ENCODE peak calls at places on chromosomes 13 and 19, in six cellular contexts. One of them, this sample, is unnamed.

GRCh38 chr19:35045667-35046300 is 4.3 kb downstream of the HPN start:
- DNase-seq in GM06990: no peak
- DNase-seq in mesenchymal stem cell: peak; percentile 41
- DNase-seq in cardiac muscle cell: peak; percentile 42
- DNase-seq in upper lobe of left lung: no peak
- DNase-seq in aorta: no peak
- DNase-seq in this sample: peak; percentile 37

GRCh38 chr13:83515267-83515666 is 367.0 kb downstream of the SLITRK1 start:
- DNase-seq in cardiac muscle cell: peak; percentile 54
- DNase-seq in aorta: no peak
- DNase-seq in GM06990: no peak
- DNase-seq in mesenchymal stem cell: no peak
- DNase-seq in upper lobe of left lung: no peak
- DNase-seq in this sample: no peak

GRCh38 chr19:804419-805160 is 7.3 kb downstream of the PTBP1 start:
- DNase-seq in mesenchymal stem cell: no peak
- DNase-seq in aorta: no peak
- DNase-seq in cardiac muscle cell: no peak
- DNase-seq in GM06990: no peak
- DNase-seq in upper lobe of left lung: peak; percentile 81
- DNase-seq in this sample: no peak

GRCh38 chr19:17243340-17243853 is 2.3 kb downstream of the NR2F6 start:
- DNase-seq in aorta: no peak
- DNase-seq in cardiac muscle cell: no peak
- DNase-seq in upper lobe of left lung: no peak
- DNase-seq in mesenchymal stem cell: no peak
- DNase-seq in GM06990: no peak
- DNase-seq in this sample: no peak

GRCh38 chr19:47331931-47332547 is at the start of gene C5AR2:
- DNase-seq in GM06990: no peak
- DNase-seq in aorta: peak; percentile 84
- DNase-seq in mesenchymal stem cell: no peak
- DNase-seq in upper lobe of left lung: no peak
- DNase-seq in cardiac muscle cell: no peak
- DNase-seq in this sample: no peak

GRCh38 chr19:7159105-7159933 is 89.8 kb downstream of the ZNF557 start:
- DNase-seq in mesenchymal stem cell: peak; percentile 76
- DNase-seq in aorta: peak; percentile 83
- DNase-seq in upper lobe of left lung: no peak
- DNase-seq in cardiac muscle cell: peak; percentile 89
- DNase-seq in GM06990: no peak
- DNase-seq in this sample: peak; percentile 31

GRCh38 chr13:97394542-97394941 is 39.4 kb upstream of the RAP2A start:
- DNase-seq in mesenchymal stem cell: no peak
- DNase-seq in upper lobe of left lung: no peak
- DNase-seq in GM06990: no peak
- DNase-seq in cardiac muscle cell: no peak
- DNase-seq in aorta: no peak
- DNase-seq in this sample: no peak

GRCh38 chr19:5338661-5339469 is 1.7 kb downstream of the PTPRS start:
- DNase-seq in mesenchymal stem cell: no peak
- DNase-seq in upper lobe of left lung: no peak
- DNase-seq in GM06990: peak; percentile 43
- DNase-seq in aorta: no peak
- DNase-seq in cardiac muscle cell: no peak
- DNase-seq in this sample: no peak

GRCh38 chr13:103772576-103772975 is 706.4 kb upstream of the SLC10A2 start:
- DNase-seq in upper lobe of left lung: no peak
- DNase-seq in mesenchymal stem cell: no peak
- DNase-seq in cardiac muscle cell: no peak
- DNase-seq in aorta: no peak
- DNase-seq in GM06990: no peak
- DNase-seq in this sample: no peak

GRCh38 chr13:77928909-77929308 is 10.3 kb upstream of the EDNRB start:
- DNase-seq in GM06990: peak; percentile 34
- DNase-seq in aorta: no peak
- DNase-seq in mesenchymal stem cell: no peak
- DNase-seq in cardiac muscle cell: no peak
- DNase-seq in upper lobe of left lung: no peak
- DNase-seq in this sample: no peak

GRCh38 chr13:106471957-106472543 is 63.4 kb downstream of the EFNB2 start:
- DNase-seq in GM06990: peak; percentile 22
- DNase-seq in cardiac muscle cell: peak; percentile 84
- DNase-seq in mesenchymal stem cell: peak; percentile 89
- DNase-seq in aorta: peak; percentile 77
- DNase-seq in upper lobe of left lung: no peak
- DNase-seq in this sample: peak; percentile 14

GRCh38 chr19:4061178-4061682 is 5.5 kb downstream of the ZBTB7A start:
- DNase-seq in upper lobe of left lung: peak; percentile 96
- DNase-seq in GM06990: no peak
- DNase-seq in aorta: peak; percentile 95
- DNase-seq in cardiac muscle cell: peak; percentile 37
- DNase-seq in mesenchymal stem cell: no peak
- DNase-seq in this sample: no peak

GRCh38 chr19:1062387-1063029 is 4.5 kb upstream of the ARHGAP45 start:
- DNase-seq in mesenchymal stem cell: no peak
- DNase-seq in GM06990: no peak
- DNase-seq in cardiac muscle cell: no peak
- DNase-seq in aorta: no peak
- DNase-seq in upper lobe of left lung: no peak
- DNase-seq in this sample: no peak

GRCh38 chr19:38949580-38950367 is 19.0 kb downstream of the MRPS12 start:
- DNase-seq in cardiac muscle cell: peak; percentile 92
- DNase-seq in GM06990: peak; percentile 84
- DNase-seq in mesenchymal stem cell: peak; percentile 77
- DNase-seq in aorta: peak; percentile 95
- DNase-seq in upper lobe of left lung: peak; percentile 95
- DNase-seq in this sample: no peak

GRCh38 chr19:41774515-41774980 is 19.2 kb downstream of the CEACAM6 start:
- DNase-seq in aorta: no peak
- DNase-seq in GM06990: no peak
- DNase-seq in cardiac muscle cell: no peak
- DNase-seq in upper lobe of left lung: no peak
- DNase-seq in mesenchymal stem cell: no peak
- DNase-seq in this sample: no peak

GRCh38 chr13:25468330-25469178 is 96.8 kb downstream of the ATP8A2 start:
- DNase-seq in aorta: no peak
- DNase-seq in upper lobe of left lung: peak; percentile 86
- DNase-seq in mesenchymal stem cell: no peak
- DNase-seq in cardiac muscle cell: peak; percentile 21
- DNase-seq in GM06990: peak; percentile 32
- DNase-seq in this sample: no peak

GRCh38 chr19:17496337-17496997 is 15.0 kb upstream of the PGLS start:
- DNase-seq in cardiac muscle cell: peak; percentile 75
- DNase-seq in aorta: peak; percentile 90
- DNase-seq in mesenchymal stem cell: peak; percentile 66
- DNase-seq in upper lobe of left lung: peak; percentile 86
- DNase-seq in GM06990: peak; percentile 85
- DNase-seq in this sample: no peak

GRCh38 chr13:50584856-50585580 is 258.5 kb downstream of the DLEU7 start:
- DNase-seq in GM06990: no peak
- DNase-seq in cardiac muscle cell: no peak
- DNase-seq in mesenchymal stem cell: peak; percentile 18
- DNase-seq in aorta: no peak
- DNase-seq in upper lobe of left lung: no peak
- DNase-seq in this sample: no peak

DNA sequence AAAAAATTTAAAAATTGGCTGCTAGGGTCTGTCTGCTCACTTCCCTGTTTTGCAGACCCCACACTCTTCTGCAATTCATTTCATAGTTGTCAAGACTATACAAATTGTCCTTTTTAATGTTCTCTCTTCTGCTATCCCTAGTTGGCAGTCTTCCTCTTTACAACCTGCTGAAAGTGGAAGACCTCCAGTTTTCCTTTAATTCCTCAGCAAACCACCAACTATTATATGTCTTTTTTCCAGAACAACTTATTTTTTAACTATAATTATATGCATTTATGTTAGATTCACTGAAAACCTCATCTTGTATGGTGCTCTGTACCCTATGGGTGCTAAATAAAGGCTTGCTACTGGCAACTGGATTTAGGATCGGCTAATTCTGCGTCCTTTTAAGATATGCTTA is 1.1 kb upstream of the PHF11 start:
- DNase-seq in aorta: no peak
- DNase-seq in GM06990: no peak
- DNase-seq in upper lobe of left lung: no peak
- DNase-seq in mesenchymal stem cell: no peak
- DNase-seq in cardiac muscle cell: no peak
- DNase-seq in this sample: no peak
- H3K4me3 ChIP-seq in aorta: peak overlapping the region; percentile 36
- H3K4me3 ChIP-seq in GM06990: peak overlapping the region; percentile 87
- H3K4me3 ChIP-seq in upper lobe of left lung: peak overlapping the region; percentile 52
- H3K4me3 ChIP-seq in mesenchymal stem cell: peak overlapping the region; percentile 84
- H3K4me3 ChIP-seq in cardiac muscle cell: no peak overlapping the region
- H3K4me3 ChIP-seq in this sample: peak overlapping the region; percentile 51

GRCh38 chr13:99969934-99970760 is 1.4 kb downstream of the ZIC5 start:
- DNase-seq in GM06990: no peak
- DNase-seq in cardiac muscle cell: no peak
- DNase-seq in aorta: peak; percentile 87
- DNase-seq in upper lobe of left lung: peak; percentile 84
- DNase-seq in mesenchymal stem cell: no peak
- DNase-seq in this sample: no peak
- H3K4me3 ChIP-seq in GM06990: peak overlapping the region; percentile 37
- H3K4me3 ChIP-seq in cardiac muscle cell: peak overlapping the region; percentile 41
- H3K4me3 ChIP-seq in aorta: peak overlapping the region; percentile 53
- H3K4me3 ChIP-seq in upper lobe of left lung: peak overlapping the region; percentile 26
- H3K4me3 ChIP-seq in mesenchymal stem cell: no peak overlapping the region
- H3K4me3 ChIP-seq in this sample: peak overlapping the region; percentile 12

DNA sequence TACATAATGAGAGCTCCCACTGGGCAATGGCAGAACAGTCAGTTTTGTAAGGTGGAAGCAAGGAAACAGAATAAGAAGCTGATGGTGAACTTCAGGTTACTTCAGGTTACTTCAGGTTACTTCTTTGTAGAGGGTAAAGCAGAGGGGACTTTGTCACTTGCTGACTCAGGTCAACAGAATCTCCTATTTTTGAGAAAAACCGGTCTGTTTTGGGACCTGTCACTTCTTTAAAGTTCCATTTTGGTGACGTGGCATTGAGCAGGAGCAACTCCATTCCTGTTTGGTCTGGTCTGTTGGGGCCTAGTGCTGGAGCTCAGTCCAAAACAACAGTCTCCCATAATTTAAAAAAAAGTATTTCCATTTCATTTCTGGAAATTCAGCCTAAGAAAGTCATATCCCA is 29.7 kb downstream of the ATP11A start:
- DNase-seq in GM06990: no peak
- DNase-seq in cardiac muscle cell: no peak
- DNase-seq in upper lobe of left lung: no peak
- DNase-seq in aorta: no peak
- DNase-seq in mesenchymal stem cell: no peak
- DNase-seq in this sample: no peak
- H3K4me3 ChIP-seq in GM06990: no peak overlapping the region
- H3K4me3 ChIP-seq in cardiac muscle cell: no peak overlapping the region
- H3K4me3 ChIP-seq in upper lobe of left lung: no peak overlapping the region
- H3K4me3 ChIP-seq in aorta: no peak overlapping the region
- H3K4me3 ChIP-seq in mesenchymal stem cell: no peak overlapping the region
- H3K4me3 ChIP-seq in this sample: no peak overlapping the region

GRCh38 chr19:2081873-2082810 is 14.0 kb downstream of the MOB3A start:
- DNase-seq in cardiac muscle cell: no peak
- DNase-seq in aorta: peak; percentile 64
- DNase-seq in GM06990: peak; percentile 57
- DNase-seq in mesenchymal stem cell: no peak
- DNase-seq in upper lobe of left lung: peak; percentile 53
- DNase-seq in this sample: no peak
- H3K4me3 ChIP-seq in cardiac muscle cell: no peak overlapping the region
- H3K4me3 ChIP-seq in aorta: no peak overlapping the region
- H3K4me3 ChIP-seq in GM06990: peak overlapping the region; percentile 94
- H3K4me3 ChIP-seq in mesenchymal stem cell: no peak overlapping the region
- H3K4me3 ChIP-seq in upper lobe of left lung: no peak overlapping the region
- H3K4me3 ChIP-seq in this sample: no peak overlapping the region

DNA sequence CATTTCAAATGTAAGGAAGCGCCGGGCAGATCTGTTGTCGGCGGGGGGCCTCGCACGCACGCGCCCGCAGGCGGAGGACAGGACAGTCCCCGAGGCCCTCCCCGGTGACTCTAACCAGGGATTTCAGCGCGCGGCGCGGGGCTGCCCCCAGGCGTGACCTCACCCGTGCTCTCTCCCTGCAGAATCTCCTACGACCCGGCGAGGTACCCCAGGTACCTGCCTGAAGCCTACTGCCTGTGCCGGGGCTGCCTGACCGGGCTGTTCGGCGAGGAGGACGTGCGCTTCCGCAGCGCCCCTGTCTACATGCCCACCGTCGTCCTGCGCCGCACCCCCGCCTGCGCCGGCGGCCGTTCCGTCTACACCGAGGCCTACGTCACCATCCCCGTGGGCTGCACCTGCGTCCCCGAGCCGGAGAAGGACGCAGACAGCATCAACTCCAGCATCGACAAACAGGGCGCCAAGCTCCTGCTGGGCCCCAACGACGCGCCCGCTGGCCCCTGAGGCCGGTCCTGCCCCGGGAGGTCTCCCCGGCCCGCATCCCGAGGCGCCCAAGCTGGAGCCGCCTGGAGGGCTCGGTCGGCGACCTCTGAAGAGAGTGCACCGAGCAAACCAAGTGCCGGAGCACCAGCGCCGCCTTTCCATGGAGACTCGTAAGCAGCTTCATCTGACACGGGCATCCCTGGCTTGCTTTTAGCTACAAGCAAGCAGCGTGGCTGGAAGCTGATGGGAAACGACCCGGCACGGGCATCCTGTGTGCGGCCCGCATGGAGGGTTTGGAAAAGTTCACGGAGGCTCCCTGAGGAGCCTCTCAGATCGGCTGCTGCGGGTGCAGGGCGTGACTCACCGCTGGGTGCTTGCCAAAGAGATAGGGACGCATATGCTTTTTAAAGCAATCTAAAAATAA is 18.2 kb downstream of the IL17D start:
- DNase-seq in upper lobe of left lung: peak; percentile 85
- DNase-seq in aorta: peak; percentile 87
- DNase-seq in cardiac muscle cell: peak; percentile 78
- DNase-seq in mesenchymal stem cell: peak; percentile 46
- DNase-seq in GM06990: no peak
- DNase-seq in this sample: no peak
- H3K4me3 ChIP-seq in upper lobe of left lung: peak overlapping the region; percentile 26
- H3K4me3 ChIP-seq in aorta: no peak overlapping the region
- H3K4me3 ChIP-seq in cardiac muscle cell: no peak overlapping the region
- H3K4me3 ChIP-seq in mesenchymal stem cell: peak overlapping the region; percentile 66
- H3K4me3 ChIP-seq in GM06990: peak overlapping the region; percentile 35
- H3K4me3 ChIP-seq in this sample: peak overlapping the region; percentile 33

This sample was measured in HFF-Myc.